ENCODE peak calls at places on chromosomes 3 and 15, in seven cellular contexts. One of them, this sample, is unnamed.

GRCh38 chr3:112531358-112531781 is 30.4 kb downstream of the ATG3 start:
- DNase-seq in B cell: no peak
- DNase-seq in tibial artery: no peak
- DNase-seq in MM.1S: peak; percentile 56
- DNase-seq in fibroblast of lung: peak; percentile 60
- DNase-seq in IMR-90: peak; percentile 49
- DNase-seq in H1: no peak
- DNase-seq in this sample: peak; percentile 26

GRCh38 chr3:188956839-188957489 is 214.8 kb upstream of the TPRG1 start:
- DNase-seq in MM.1S: peak; percentile 60
- DNase-seq in B cell: no peak
- DNase-seq in IMR-90: peak; percentile 78
- DNase-seq in fibroblast of lung: peak; percentile 85
- DNase-seq in H1: no peak
- DNase-seq in tibial artery: no peak
- DNase-seq in this sample: no peak

GRCh38 chr3:188331166-188331565 is 177.2 kb downstream of the LPP start:
- DNase-seq in MM.1S: no peak
- DNase-seq in B cell: no peak
- DNase-seq in IMR-90: no peak
- DNase-seq in tibial artery: no peak
- DNase-seq in fibroblast of lung: no peak
- DNase-seq in H1: no peak
- DNase-seq in this sample: no peak

GRCh38 chr15:22226034-22226790 is 145.9 kb downstream of the OR4M2 start:
- DNase-seq in tibial artery: no peak
- DNase-seq in H1: no peak
- DNase-seq in IMR-90: no peak
- DNase-seq in MM.1S: no peak
- DNase-seq in fibroblast of lung: no peak
- DNase-seq in B cell: peak; percentile 40
- DNase-seq in this sample: no peak

GRCh38 chr3:79979990-79980389 is 212.2 kb upstream of the ROBO1 start:
- DNase-seq in fibroblast of lung: no peak
- DNase-seq in tibial artery: no peak
- DNase-seq in IMR-90: no peak
- DNase-seq in H1: no peak
- DNase-seq in MM.1S: no peak
- DNase-seq in B cell: no peak
- DNase-seq in this sample: no peak

GRCh38 chr15:25931846-25932245 is 68.7 kb upstream of the ATP10A start:
- DNase-seq in MM.1S: no peak
- DNase-seq in fibroblast of lung: no peak
- DNase-seq in IMR-90: peak; percentile 20
- DNase-seq in tibial artery: no peak
- DNase-seq in H1: no peak
- DNase-seq in B cell: no peak
- DNase-seq in this sample: no peak

GRCh38 chr3:107825556-107825955 is 265.3 kb downstream of the CD47 start:
- DNase-seq in fibroblast of lung: no peak
- DNase-seq in MM.1S: no peak
- DNase-seq in B cell: no peak
- DNase-seq in tibial artery: no peak
- DNase-seq in IMR-90: no peak
- DNase-seq in H1: no peak
- DNase-seq in this sample: no peak

GRCh38 chr3:189786479-189787064 is 155.4 kb downstream of the TP63 start:
- DNase-seq in B cell: no peak
- DNase-seq in MM.1S: no peak
- DNase-seq in fibroblast of lung: no peak
- DNase-seq in tibial artery: no peak
- DNase-seq in IMR-90: no peak
- DNase-seq in H1: no peak
- DNase-seq in this sample: no peak

DNA sequence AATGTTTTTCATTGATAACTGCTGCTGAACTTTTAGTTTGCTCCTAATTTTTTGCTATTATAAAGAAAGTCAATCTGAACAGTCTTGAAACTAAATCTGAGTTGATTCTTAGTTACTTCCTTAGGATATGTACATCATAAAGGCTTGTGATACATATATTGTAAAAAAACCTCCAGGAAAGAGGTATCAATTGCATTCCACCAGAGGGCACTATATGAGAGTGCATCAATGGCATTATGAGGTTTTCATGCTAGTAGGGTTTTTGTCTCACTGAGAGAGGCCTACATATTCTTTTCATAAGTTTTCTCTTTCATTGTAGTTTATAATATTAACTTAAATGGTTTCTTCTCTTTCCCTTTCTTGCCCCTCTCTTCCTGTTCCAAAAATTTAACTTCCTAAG is 46.9 kb downstream of the PIK3R4 start:
- DNase-seq in B cell: no peak
- DNase-seq in MM.1S: peak; percentile 39
- DNase-seq in H1: no peak
- DNase-seq in tibial artery: no peak
- DNase-seq in IMR-90: peak; percentile 9
- DNase-seq in fibroblast of lung: peak; percentile 37
- DNase-seq in this sample: peak; percentile 28
- TF ChIP-seq CTCF in B cell: peak; percentile 47
- TF ChIP-seq CTCF in MM.1S: peak; percentile 54
- TF ChIP-seq CTCF in H1: peak; percentile 26
- TF ChIP-seq CTCF in tibial artery: no peak
- TF ChIP-seq CTCF in IMR-90: peak; percentile 46
- TF ChIP-seq CTCF in fibroblast of lung: peak; percentile 52
- TF ChIP-seq CTCF in this sample: peak; percentile 44

GRCh38 chr3:171791695-171792082 is 18.6 kb downstream of the PLD1 start:
- DNase-seq in fibroblast of lung: peak; percentile 54
- DNase-seq in IMR-90: peak; percentile 70
- DNase-seq in H1: no peak
- DNase-seq in tibial artery: no peak
- DNase-seq in B cell: no peak
- DNase-seq in MM.1S: no peak
- DNase-seq in this sample: no peak

GRCh38 chr3:171790574-171790897 is 19.7 kb downstream of the PLD1 start:
- DNase-seq in fibroblast of lung: no peak
- DNase-seq in IMR-90: no peak
- DNase-seq in MM.1S: no peak
- DNase-seq in H1: no peak
- DNase-seq in tibial artery: no peak
- DNase-seq in B cell: no peak
- DNase-seq in this sample: no peak

GRCh38 chr3:171790898-171791694 is 19.2 kb downstream of the PLD1 start:
- DNase-seq in tibial artery: no peak
- DNase-seq in fibroblast of lung: peak; percentile 62
- DNase-seq in IMR-90: peak; percentile 63
- DNase-seq in MM.1S: no peak
- DNase-seq in B cell: no peak
- DNase-seq in H1: no peak
- DNase-seq in this sample: no peak

GRCh38 chr3:171788546-171789351 is 21.5 kb downstream of the PLD1 start:
- DNase-seq in B cell: no peak
- DNase-seq in tibial artery: no peak
- DNase-seq in fibroblast of lung: peak; percentile 80
- DNase-seq in MM.1S: no peak
- DNase-seq in H1: no peak
- DNase-seq in IMR-90: peak; percentile 94
- DNase-seq in this sample: no peak

DNA sequence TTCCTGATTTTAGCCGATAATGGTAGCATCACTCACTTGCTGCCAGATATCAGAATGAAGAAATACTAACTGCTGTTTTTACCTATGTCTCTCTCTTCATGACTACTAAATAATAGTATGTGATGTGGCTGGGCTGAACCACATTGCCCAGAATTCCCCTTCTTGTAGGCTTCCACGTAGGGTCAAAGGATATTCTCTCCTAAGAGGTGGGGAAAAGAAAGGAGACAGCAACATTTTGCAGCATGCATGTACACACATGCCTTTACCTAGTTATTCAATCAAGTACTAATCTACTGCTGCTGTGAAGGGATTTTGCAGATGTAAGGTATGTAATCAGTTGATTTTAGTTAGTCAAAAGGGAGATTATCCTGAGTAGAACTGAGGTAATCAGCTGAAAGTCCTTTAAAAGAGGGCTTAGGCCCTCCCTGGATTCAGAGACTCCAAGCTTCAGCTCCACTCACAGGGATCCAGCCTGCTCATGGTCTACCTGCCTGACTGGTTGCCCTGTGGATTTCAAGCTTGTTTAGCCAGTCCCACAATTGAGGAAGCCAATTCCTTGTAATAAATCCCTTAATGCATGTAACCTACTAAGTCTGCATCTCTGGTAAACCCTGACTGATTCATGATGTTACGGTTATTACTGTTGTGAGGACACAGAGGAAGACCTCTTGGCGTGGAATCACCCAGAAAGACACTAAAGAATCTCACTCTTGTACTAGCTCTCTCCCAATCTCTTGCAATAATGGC is 20.4 kb downstream of the PLD1 start:
- DNase-seq in B cell: no peak
- DNase-seq in H1: no peak
- DNase-seq in IMR-90: no peak
- DNase-seq in fibroblast of lung: no peak
- DNase-seq in tibial artery: no peak
- DNase-seq in MM.1S: no peak
- DNase-seq in this sample: no peak
- TF ChIP-seq CTCF in B cell: no peak
- TF ChIP-seq CTCF in H1: no peak
- TF ChIP-seq CTCF in IMR-90: no peak
- TF ChIP-seq CTCF in fibroblast of lung: no peak
- TF ChIP-seq CTCF in tibial artery: no peak
- TF ChIP-seq CTCF in MM.1S: no peak
- TF ChIP-seq CTCF in this sample: no peak

GRCh38 chr3:4335840-4336579 is 32.8 kb downstream of the SETMAR start:
- DNase-seq in IMR-90: no peak
- DNase-seq in B cell: no peak
- DNase-seq in tibial artery: no peak
- DNase-seq in fibroblast of lung: no peak
- DNase-seq in H1: no peak
- DNase-seq in MM.1S: no peak
- DNase-seq in this sample: no peak

GRCh38 chr3:4332574-4332973 is 29.4 kb downstream of the SETMAR start:
- DNase-seq in IMR-90: no peak
- DNase-seq in MM.1S: no peak
- DNase-seq in tibial artery: no peak
- DNase-seq in B cell: no peak
- DNase-seq in H1: no peak
- DNase-seq in fibroblast of lung: no peak
- DNase-seq in this sample: no peak

GRCh38 chr3:4332111-4332510 is 28.9 kb downstream of the SETMAR start:
- DNase-seq in B cell: no peak
- DNase-seq in tibial artery: no peak
- DNase-seq in MM.1S: no peak
- DNase-seq in fibroblast of lung: no peak
- DNase-seq in H1: no peak
- DNase-seq in IMR-90: no peak
- DNase-seq in this sample: no peak

GRCh38 chr3:4332991-4333390 is 29.8 kb downstream of the SETMAR start:
- DNase-seq in IMR-90: no peak
- DNase-seq in fibroblast of lung: no peak
- DNase-seq in MM.1S: no peak
- DNase-seq in H1: no peak
- DNase-seq in tibial artery: no peak
- DNase-seq in B cell: no peak
- DNase-seq in this sample: no peak

GRCh38 chr3:4334548-4334947 is 31.4 kb downstream of the SETMAR start:
- DNase-seq in MM.1S: no peak
- DNase-seq in fibroblast of lung: no peak
- DNase-seq in tibial artery: no peak
- DNase-seq in IMR-90: no peak
- DNase-seq in H1: no peak
- DNase-seq in B cell: no peak
- DNase-seq in this sample: no peak
- TF ChIP-seq CTCF in MM.1S: no peak
- TF ChIP-seq CTCF in fibroblast of lung: peak; percentile 13
- TF ChIP-seq CTCF in tibial artery: no peak
- TF ChIP-seq CTCF in IMR-90: no peak
- TF ChIP-seq CTCF in H1: peak; percentile 30
- TF ChIP-seq CTCF in B cell: no peak
- TF ChIP-seq CTCF in this sample: peak; percentile 12

GRCh38 chr3:173397161-173398110 is at the start of gene NLGN1:
- DNase-seq in H1: peak; percentile 84
- DNase-seq in MM.1S: peak; percentile 79
- DNase-seq in IMR-90: peak; percentile 72
- DNase-seq in B cell: no peak
- DNase-seq in fibroblast of lung: peak; percentile 77
- DNase-seq in tibial artery: peak; percentile 69
- DNase-seq in this sample: peak; percentile 14

GRCh38 chr3:173395412-173396181 is 1.9 kb upstream of the NLGN1 start:
- DNase-seq in H1: peak; percentile 85
- DNase-seq in tibial artery: peak; percentile 90
- DNase-seq in MM.1S: peak; percentile 98
- DNase-seq in IMR-90: peak; percentile 74
- DNase-seq in fibroblast of lung: peak; percentile 83
- DNase-seq in B cell: no peak
- DNase-seq in this sample: peak; percentile 67

GRCh38 chr3:173399001-173399400 is 1.5 kb downstream of the NLGN1 start:
- DNase-seq in IMR-90: no peak
- DNase-seq in tibial artery: no peak
- DNase-seq in B cell: no peak
- DNase-seq in fibroblast of lung: no peak
- DNase-seq in H1: no peak
- DNase-seq in MM.1S: no peak
- DNase-seq in this sample: no peak

GRCh38 chr3:173396191-173397041 is 1.1 kb upstream of the NLGN1 start:
- DNase-seq in tibial artery: no peak
- DNase-seq in B cell: no peak
- DNase-seq in fibroblast of lung: peak; percentile 15
- DNase-seq in IMR-90: no peak
- DNase-seq in H1: peak; percentile 51
- DNase-seq in MM.1S: peak; percentile 43
- DNase-seq in this sample: peak; percentile 12

GRCh38 chr3:173398111-173398479 is 551 bp downstream of the NLGN1 start:
- DNase-seq in IMR-90: no peak
- DNase-seq in B cell: no peak
- DNase-seq in tibial artery: peak; percentile 24
- DNase-seq in H1: no peak
- DNase-seq in fibroblast of lung: no peak
- DNase-seq in MM.1S: no peak
- DNase-seq in this sample: no peak
- TF ChIP-seq CTCF in IMR-90: no peak
- TF ChIP-seq CTCF in B cell: no peak
- TF ChIP-seq CTCF in tibial artery: no peak
- TF ChIP-seq CTCF in H1: no peak
- TF ChIP-seq CTCF in fibroblast of lung: no peak
- TF ChIP-seq CTCF in MM.1S: no peak
- TF ChIP-seq CTCF in this sample: no peak

GRCh38 chr3:140152851-140153640 is 218.1 kb downstream of the CLSTN2 start:
- DNase-seq in fibroblast of lung: no peak
- DNase-seq in H1: peak; percentile 33
- DNase-seq in tibial artery: no peak
- DNase-seq in IMR-90: no peak
- DNase-seq in MM.1S: no peak
- DNase-seq in B cell: no peak
- DNase-seq in this sample: no peak
- TF ChIP-seq CTCF in fibroblast of lung: no peak
- TF ChIP-seq CTCF in H1: no peak
- TF ChIP-seq CTCF in tibial artery: no peak
- TF ChIP-seq CTCF in IMR-90: no peak
- TF ChIP-seq CTCF in MM.1S: no peak
- TF ChIP-seq CTCF in B cell: no peak
- TF ChIP-seq CTCF in this sample: no peak